ENCODE peak calls at places on chromosomes 4 and X, in four cellular contexts. One of them, this sample, is unnamed.
A peak's percentile ranks its signal among the peaks of the same experiment; 100 is the strongest.

GRCh38 chr4:40585201-40585789 is 44.4 kb downstream of the RBM47 start:
- DNase-seq in K562: no peak
- DNase-seq in endothelial cell of umbilical vein: no peak
- DNase-seq in IMR-90: no peak
- DNase-seq in this sample: no peak

GRCh38 chr4:38678078-38678477 is 14.1 kb downstream of the KLF3 start:
- DNase-seq in endothelial cell of umbilical vein: peak; percentile 46
- DNase-seq in K562: no peak
- DNase-seq in IMR-90: peak; percentile 100
- DNase-seq in this sample: no peak

GRCh38 chr4:141346144-141346543 is 125.4 kb downstream of the ZNF330 start:
- DNase-seq in IMR-90: peak; percentile 74
- DNase-seq in K562: peak; percentile 31
- DNase-seq in endothelial cell of umbilical vein: peak; percentile 73
- DNase-seq in this sample: no peak

GRCh38 chr4:73917081-73917501 is 47.9 kb downstream of the CXCL1 start:
- DNase-seq in IMR-90: peak; percentile 96
- DNase-seq in K562: no peak
- DNase-seq in endothelial cell of umbilical vein: peak; percentile 23
- DNase-seq in this sample: peak; percentile 21

GRCh38 chr4:73705721-73706120 is 34.6 kb upstream of the CXCL8 start:
- DNase-seq in endothelial cell of umbilical vein: no peak
- DNase-seq in K562: no peak
- DNase-seq in IMR-90: no peak
- DNase-seq in this sample: no peak

GRCh38 chrX:153725039-153725831 is 579 bp downstream of the ABCD1 start:
- DNase-seq in IMR-90: no peak
- DNase-seq in endothelial cell of umbilical vein: no peak
- DNase-seq in K562: no peak
- DNase-seq in this sample: no peak

GRCh38 chr4:16197842-16198241 is 28.4 kb downstream of the TAPT1 start:
- DNase-seq in IMR-90: no peak
- DNase-seq in K562: no peak
- DNase-seq in endothelial cell of umbilical vein: no peak
- DNase-seq in this sample: no peak

GRCh38 chrX:71228063-71228642 is 5.1 kb downstream of the GJB1 start:
- DNase-seq in IMR-90: no peak
- DNase-seq in endothelial cell of umbilical vein: no peak
- DNase-seq in K562: no peak
- DNase-seq in this sample: no peak

GRCh38 chrX:38973327-38973726 is 172.1 kb downstream of the MID1IP1 start:
- DNase-seq in IMR-90: peak; percentile 17
- DNase-seq in endothelial cell of umbilical vein: no peak
- DNase-seq in K562: no peak
- DNase-seq in this sample: no peak

GRCh38 chr4:128295255-128295654 is 7.6 kb upstream of the PGRMC2 start:
- DNase-seq in IMR-90: no peak
- DNase-seq in K562: no peak
- DNase-seq in endothelial cell of umbilical vein: no peak
- DNase-seq in this sample: no peak

GRCh38 chr4:46934731-46935130 is 25.7 kb upstream of the COX7B2 start:
- DNase-seq in K562: no peak
- DNase-seq in endothelial cell of umbilical vein: no peak
- DNase-seq in IMR-90: no peak
- DNase-seq in this sample: no peak

GRCh38 chr4:137070614-137071013 is 461.7 kb downstream of the PCDH18 start:
- DNase-seq in endothelial cell of umbilical vein: no peak
- DNase-seq in K562: no peak
- DNase-seq in IMR-90: no peak
- DNase-seq in this sample: no peak

GRCh38 chr4:86043755-86044592 is 315.9 kb downstream of the MAPK10 start:
- DNase-seq in endothelial cell of umbilical vein: peak; percentile 77
- DNase-seq in IMR-90: peak; percentile 55
- DNase-seq in K562: peak; percentile 61
- DNase-seq in this sample: no peak

GRCh38 chr4:740656-741282 is 35.1 kb downstream of the PCGF3 start:
- DNase-seq in IMR-90: peak; percentile 86
- DNase-seq in K562: no peak
- DNase-seq in endothelial cell of umbilical vein: no peak
- DNase-seq in this sample: no peak

GRCh38 chrX:55056820-55057690 is 17.8 kb upstream of the PAGE2B start:
- DNase-seq in endothelial cell of umbilical vein: peak; percentile 81
- DNase-seq in IMR-90: peak; percentile 19
- DNase-seq in K562: peak; percentile 8
- DNase-seq in this sample: no peak

GRCh38 chr4:142846105-142846728 is at the start of gene INPP4B:
- DNase-seq in K562: no peak
- DNase-seq in IMR-90: peak; percentile 65
- DNase-seq in endothelial cell of umbilical vein: peak; percentile 42
- DNase-seq in this sample: no peak

GRCh38 chrX:40579880-40580536 is 762 bp upstream of the ATP6AP2 start:
- DNase-seq in K562: no peak
- DNase-seq in IMR-90: no peak
- DNase-seq in endothelial cell of umbilical vein: peak; percentile 0
- DNase-seq in this sample: no peak

GRCh38 chr4:155900402-155900801 is 3.1 kb upstream of the TDO2 start:
- DNase-seq in endothelial cell of umbilical vein: no peak
- DNase-seq in IMR-90: peak; percentile 72
- DNase-seq in K562: no peak
- DNase-seq in this sample: no peak

GRCh38 chrX:333611-334311 is 15.2 kb upstream of the GTPBP6 start:
- DNase-seq in IMR-90: no peak
- DNase-seq in endothelial cell of umbilical vein: no peak
- DNase-seq in K562: no peak
- DNase-seq in this sample: no peak

GRCh38 chr4:79050521-79050880 is 111.3 kb upstream of the PAQR3 start:
- DNase-seq in endothelial cell of umbilical vein: no peak
- DNase-seq in IMR-90: no peak
- DNase-seq in K562: no peak
- DNase-seq in this sample: no peak

GRCh38 chr4:29908276-29908675 is 811.9 kb upstream of the PCDH7 start:
- DNase-seq in endothelial cell of umbilical vein: no peak
- DNase-seq in IMR-90: peak; percentile 8
- DNase-seq in K562: no peak
- DNase-seq in this sample: no peak

GRCh38 chrX:9166566-9166909 is 132.6 kb upstream of the FAM9B start:
- DNase-seq in endothelial cell of umbilical vein: no peak
- DNase-seq in K562: no peak
- DNase-seq in IMR-90: no peak
- DNase-seq in this sample: no peak

GRCh38 chrX:38923451-38923969 is 122.3 kb downstream of the MID1IP1 start:
- DNase-seq in endothelial cell of umbilical vein: no peak
- DNase-seq in IMR-90: no peak
- DNase-seq in K562: no peak
- DNase-seq in this sample: no peak

GRCh38 chrX:40459576-40460158 is 121.1 kb upstream of the ATP6AP2 start:
- DNase-seq in K562: no peak
- DNase-seq in IMR-90: no peak
- DNase-seq in endothelial cell of umbilical vein: peak; percentile 3
- DNase-seq in this sample: no peak

GRCh38 chr4:134408897-134409296 is 207.3 kb upstream of the PABPC4L start:
- DNase-seq in K562: no peak
- DNase-seq in endothelial cell of umbilical vein: no peak
- DNase-seq in IMR-90: no peak
- DNase-seq in this sample: no peak

GRCh38 chr4:69787879-69788278 is 27.5 kb upstream of the SULT1B1 start:
- DNase-seq in K562: no peak
- DNase-seq in IMR-90: peak; percentile 2
- DNase-seq in endothelial cell of umbilical vein: peak; percentile 48
- DNase-seq in this sample: peak; percentile 19

GRCh38 chr4:98653890-98654867 is 4.2 kb downstream of the TSPAN5 start:
- DNase-seq in IMR-90: peak; percentile 98
- DNase-seq in endothelial cell of umbilical vein: peak; percentile 83
- DNase-seq in K562: no peak
- DNase-seq in this sample: peak; percentile 64
- H3K9me1 ChIP-seq in IMR-90: no peaks in the 10 kb centered on the region
- H3K9me1 ChIP-seq in endothelial cell of umbilical vein: no peaks in the 10 kb centered on the region
- H3K9me1 ChIP-seq in K562: no peaks in the 10 kb centered on the region
- H3K9me1 ChIP-seq in this sample: no peaks in the 10 kb centered on the region

GRCh38 chr4:56606385-56606784 is 74.7 kb downstream of the HOPX start:
- DNase-seq in IMR-90: no peak
- DNase-seq in K562: no peak
- DNase-seq in endothelial cell of umbilical vein: no peak
- DNase-seq in this sample: no peak
- H3K27me3 ChIP-seq in IMR-90: peaks cover 5% of the 10 kb centered on the region
- H3K27me3 ChIP-seq in K562: peaks cover 6% of the 10 kb centered on the region
- H3K27me3 ChIP-seq in endothelial cell of umbilical vein: peaks cover 18% of the 10 kb centered on the region
- H3K27me3 ChIP-seq in this sample: no peaks in the 10 kb centered on the region

DNA sequence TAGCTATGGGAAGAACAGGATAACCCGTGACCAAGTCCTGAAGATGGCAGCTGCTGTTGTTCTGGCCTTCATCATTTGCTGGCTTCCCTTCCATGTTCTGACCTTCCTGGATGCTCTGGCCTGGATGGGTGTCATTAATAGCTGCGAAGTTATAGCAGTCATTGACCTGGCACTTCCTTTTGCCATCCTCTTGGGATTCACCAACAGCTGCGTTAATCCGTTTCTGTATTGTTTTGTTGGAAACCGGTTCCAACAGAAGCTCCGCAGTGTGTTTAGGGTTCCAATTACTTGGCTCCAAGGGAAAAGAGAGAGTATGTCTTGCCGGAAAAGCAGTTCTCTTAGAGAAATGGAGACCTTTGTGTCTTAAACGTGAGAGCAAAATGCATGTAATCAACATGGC is 2.5 kb downstream of the AGTR2 start:
- DNase-seq in IMR-90: no peak
- DNase-seq in endothelial cell of umbilical vein: no peak
- DNase-seq in K562: no peak
- DNase-seq in this sample: no peak
- H3K9me1 ChIP-seq in IMR-90: no peaks in the 10 kb centered on the region
- H3K9me1 ChIP-seq in endothelial cell of umbilical vein: no peaks in the 10 kb centered on the region
- H3K9me1 ChIP-seq in K562: no peaks in the 10 kb centered on the region
- H3K9me1 ChIP-seq in this sample: no peaks in the 10 kb centered on the region

DNA sequence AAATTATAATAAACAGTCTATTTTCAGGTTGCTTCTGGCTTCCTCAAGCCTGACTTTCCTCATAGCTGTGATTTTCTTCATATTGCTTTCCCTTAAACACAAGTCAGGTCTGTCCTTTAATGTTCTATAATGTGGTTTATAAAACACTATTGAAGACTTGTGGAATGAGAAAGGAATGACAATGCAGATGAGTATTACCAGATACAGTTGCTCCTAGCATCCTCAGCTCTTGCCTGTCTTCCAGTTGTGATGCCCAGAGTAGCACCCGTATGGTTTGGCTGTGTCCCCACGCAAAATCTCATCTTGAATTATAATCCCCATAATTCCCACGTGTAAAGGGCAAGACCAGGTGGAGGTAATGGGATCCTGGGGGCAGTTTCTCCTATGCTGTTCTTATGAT is 265.7 kb upstream of the BOD1L1 start:
- DNase-seq in endothelial cell of umbilical vein: no peak
- DNase-seq in IMR-90: peak; percentile 32
- DNase-seq in K562: no peak
- DNase-seq in this sample: no peak
- H3K27me3 ChIP-seq in endothelial cell of umbilical vein: no peaks in the 10 kb centered on the region
- H3K27me3 ChIP-seq in IMR-90: no peaks in the 10 kb centered on the region
- H3K27me3 ChIP-seq in K562: no peaks in the 10 kb centered on the region
- H3K27me3 ChIP-seq in this sample: no peaks in the 10 kb centered on the region

GRCh38 chrX:41684138-41684537 is 4.6 kb upstream of the GPR34 start:
- DNase-seq in endothelial cell of umbilical vein: peak; percentile 85
- DNase-seq in IMR-90: peak; percentile 12
- DNase-seq in K562: no peak
- DNase-seq in this sample: no peak
- H3K9me1 ChIP-seq in endothelial cell of umbilical vein: no peaks in the 10 kb centered on the region
- H3K9me1 ChIP-seq in IMR-90: no peaks in the 10 kb centered on the region
- H3K9me1 ChIP-seq in K562: no peaks in the 10 kb centered on the region
- H3K9me1 ChIP-seq in this sample: no peaks in the 10 kb centered on the region

DNA sequence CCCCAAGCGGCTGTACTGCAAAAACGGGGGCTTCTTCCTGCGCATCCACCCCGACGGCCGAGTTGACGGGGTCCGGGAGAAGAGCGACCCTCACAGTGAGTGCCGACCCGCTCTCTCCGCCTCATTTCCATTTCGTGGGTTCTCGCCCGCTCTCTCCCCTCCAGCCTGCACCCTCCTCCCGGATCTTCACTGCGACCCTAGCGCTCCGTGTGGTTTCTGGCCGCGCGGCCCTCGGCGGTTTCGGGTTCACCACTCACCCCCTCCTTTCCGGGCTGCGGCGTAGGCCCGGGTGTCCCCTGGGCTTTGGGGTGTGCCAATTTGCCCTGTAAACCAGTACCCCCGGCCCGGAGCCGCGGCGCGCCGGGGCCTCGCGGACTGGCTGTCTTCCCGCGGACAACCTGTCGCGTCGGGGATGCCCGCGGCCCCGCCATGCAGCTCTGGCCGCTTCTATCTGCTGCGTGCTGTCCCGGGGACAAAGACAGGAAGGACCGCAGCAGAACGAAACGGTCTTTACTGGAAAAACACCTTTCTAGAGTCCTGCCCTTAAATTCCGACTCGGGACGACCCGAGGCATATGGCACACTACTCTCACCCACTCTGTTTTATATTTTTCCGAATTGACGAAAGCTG is 742 bp downstream of the FGF2 start:
- DNase-seq in K562: peak; percentile 62
- DNase-seq in IMR-90: peak; percentile 25
- DNase-seq in endothelial cell of umbilical vein: peak; percentile 55
- DNase-seq in this sample: no peak
- H3K27me3 ChIP-seq in K562: no peaks in the 10 kb centered on the region
- H3K27me3 ChIP-seq in IMR-90: no peaks in the 10 kb centered on the region
- H3K27me3 ChIP-seq in endothelial cell of umbilical vein: no peaks in the 10 kb centered on the region
- H3K27me3 ChIP-seq in this sample: peaks cover 12% of the 10 kb centered on the region

GRCh38 chrX:102728646-102729045 is 8.1 kb downstream of the GPRASP3 start:
- DNase-seq in IMR-90: no peak
- DNase-seq in K562: no peak
- DNase-seq in endothelial cell of umbilical vein: no peak
- DNase-seq in this sample: no peak

GRCh38 chrX:102720237-102721168 is at the start of gene GPRASP3:
- DNase-seq in K562: peak; percentile 71
- DNase-seq in IMR-90: peak; percentile 75
- DNase-seq in endothelial cell of umbilical vein: peak; percentile 81
- DNase-seq in this sample: peak; percentile 5

GRCh38 chrX:102727761-102728160 is 7.2 kb downstream of the GPRASP3 start:
- DNase-seq in endothelial cell of umbilical vein: no peak
- DNase-seq in K562: no peak
- DNase-seq in IMR-90: no peak
- DNase-seq in this sample: no peak

GRCh38 chrX:102723456-102723855 is 2.9 kb downstream of the GPRASP3 start:
- DNase-seq in endothelial cell of umbilical vein: no peak
- DNase-seq in IMR-90: no peak
- DNase-seq in K562: no peak
- DNase-seq in this sample: no peak
- H3K9me1 ChIP-seq in endothelial cell of umbilical vein: no peaks in the 10 kb centered on the region
- H3K9me1 ChIP-seq in IMR-90: no peaks in the 10 kb centered on the region
- H3K9me1 ChIP-seq in K562: no peaks in the 10 kb centered on the region
- H3K9me1 ChIP-seq in this sample: no peaks in the 10 kb centered on the region

GRCh38 chr4:24166501-24166900 is 276.7 kb upstream of the PPARGC1A start:
- DNase-seq in IMR-90: no peak
- DNase-seq in K562: no peak
- DNase-seq in endothelial cell of umbilical vein: no peak
- DNase-seq in this sample: no peak
- H3K27me3 ChIP-seq in IMR-90: no peaks in the 10 kb centered on the region
- H3K27me3 ChIP-seq in K562: no peaks in the 10 kb centered on the region
- H3K27me3 ChIP-seq in endothelial cell of umbilical vein: no peaks in the 10 kb centered on the region
- H3K27me3 ChIP-seq in this sample: no peaks in the 10 kb centered on the region

GRCh38 chrX:10932842-10933440 is 178.2 kb upstream of the HCCS start:
- DNase-seq in endothelial cell of umbilical vein: peak; percentile 56
- DNase-seq in IMR-90: peak; percentile 41
- DNase-seq in K562: no peak
- DNase-seq in this sample: no peak
- H3K9me1 ChIP-seq in endothelial cell of umbilical vein: no peaks in the 10 kb centered on the region
- H3K9me1 ChIP-seq in IMR-90: no peaks in the 10 kb centered on the region
- H3K9me1 ChIP-seq in K562: no peaks in the 10 kb centered on the region
- H3K9me1 ChIP-seq in this sample: no peaks in the 10 kb centered on the region

This sample was measured in keratinocyte.